ENCODE peak calls at places on chromosomes 13 and 19, in four cellular contexts. Y is stomach, G is lower leg skin, M is T-helper 17 cell. I is an unnamed sample.

GRCh38 chr19:30449191-30449590 is 77.0 kb downstream of the ZNF536 start:
- DNase-seq in Y (no peak), M (no peak), G (no peak), I (no peak)

GRCh38 chr19:40366697-40367561 is 18.4 kb downstream of the PLD3 start:
- DNase-seq in M (no peak), G (no peak), Y (no peak), I (no peak)

GRCh38 chr13:80979035-80979641 is 638.2 kb upstream of the SPRY2 start:
- DNase-seq in Y (peak), M (no peak), G (no peak), I (peak)

GRCh38 chr19:10852941-10853340 is 4.7 kb downstream of the C19orf38 start:
- DNase-seq in Y (no peak), M (no peak), G (no peak), I (no peak)

GRCh38 chr19:39430675-39431593 is 4.8 kb downstream of the RPS16 start:
- DNase-seq in M (peak), G (no peak), Y (no peak), I (no peak)

GRCh38 chr13:25171517-25172302 is at the start of gene AMER2:
- DNase-seq in Y (no peak), G (no peak), M (no peak), I (peak)

GRCh38 chr13:30569901-30570576 is 47.7 kb upstream of the USPL1 start:
- DNase-seq in G (peak), Y (peak), M (no peak), I (no peak)

GRCh38 chr13:29537736-29538624 is 57.5 kb downstream of the SLC7A1 start:
- DNase-seq in M (no peak), Y (no peak), G (no peak), I (no peak)

GRCh38 chr19:33156354-33156753 is 24.4 kb downstream of the WDR88 start:
- DNase-seq in Y (no peak), G (no peak), M (no peak), I (no peak)

GRCh38 chr19:2033115-2033824 is 17.8 kb upstream of the BTBD2 start:
- DNase-seq in Y (no peak), M (no peak), G (no peak), I (no peak)

GRCh38 chr13:104011505-104012270 is 945.5 kb upstream of the SLC10A2 start:
- DNase-seq in G (peak), Y (peak), M (no peak), I (peak)

GRCh38 chr13:114021464-114022308 is 47.8 kb upstream of the C13orf46 start:
- DNase-seq in Y (no peak), M (no peak), G (no peak), I (peak)

I was measured in NCI-H2171 treated with DMSO at 0.1 percent for 48 hours.